ENCODE peak calls at places on chromosomes 11 and 22, in ten cellular contexts. One of them, this sample, is unnamed.

GRCh38 chr22:48141301-48141700 is 1378.9 kb downstream of the TBC1D22A start:
- DNase-seq in HL-60: no peak
- DNase-seq in IMR-90: no peak
- DNase-seq in heart left ventricle: no peak
- DNase-seq in keratinocyte: no peak
- DNase-seq in tibial nerve: no peak
- DNase-seq in uterus: no peak
- DNase-seq in endothelial cell of umbilical vein: no peak
- DNase-seq in left lung: no peak
- DNase-seq in GM23338: no peak
- DNase-seq in this sample: no peak

GRCh38 chr11:56909080-56909479 is 79.6 kb upstream of the OR5AK2 start:
- DNase-seq in GM23338: no peak
- DNase-seq in heart left ventricle: no peak
- DNase-seq in uterus: no peak
- DNase-seq in IMR-90: no peak
- DNase-seq in endothelial cell of umbilical vein: no peak
- DNase-seq in left lung: no peak
- DNase-seq in tibial nerve: no peak
- DNase-seq in keratinocyte: no peak
- DNase-seq in HL-60: no peak
- DNase-seq in this sample: no peak

GRCh38 chr22:49917997-49918910 is at the start of the genes ALG12 and CRELD2:
- DNase-seq in tibial nerve: peak
- DNase-seq in GM23338: peak
- DNase-seq in heart left ventricle: peak
- DNase-seq in keratinocyte: peak
- DNase-seq in HL-60: peak
- DNase-seq in IMR-90: peak
- DNase-seq in endothelial cell of umbilical vein: peak
- DNase-seq in uterus: peak
- DNase-seq in left lung: peak
- DNase-seq in this sample: peak

GRCh38 chr22:23207786-23208325 is 27.5 kb downstream of the BCR start:
- DNase-seq in keratinocyte: no peak
- DNase-seq in heart left ventricle: no peak
- DNase-seq in uterus: no peak
- DNase-seq in endothelial cell of umbilical vein: no peak
- DNase-seq in left lung: no peak
- DNase-seq in GM23338: no peak
- DNase-seq in tibial nerve: no peak
- DNase-seq in IMR-90: no peak
- DNase-seq in HL-60: no peak
- DNase-seq in this sample: no peak

GRCh38 chr11:63915961-63916836 is 765 bp downstream of the RCOR2 start:
- DNase-seq in heart left ventricle: peak
- DNase-seq in HL-60: no peak
- DNase-seq in endothelial cell of umbilical vein: no peak
- DNase-seq in left lung: no peak
- DNase-seq in tibial nerve: no peak
- DNase-seq in IMR-90: no peak
- DNase-seq in uterus: no peak
- DNase-seq in keratinocyte: no peak
- DNase-seq in GM23338: peak
- DNase-seq in this sample: no peak

GRCh38 chr22:38952382-38952993 is 4.9 kb upstream of the APOBEC3A start:
- DNase-seq in left lung: no peak
- DNase-seq in HL-60: no peak
- DNase-seq in endothelial cell of umbilical vein: no peak
- DNase-seq in GM23338: no peak
- DNase-seq in uterus: no peak
- DNase-seq in heart left ventricle: no peak
- DNase-seq in keratinocyte: no peak
- DNase-seq in tibial nerve: no peak
- DNase-seq in IMR-90: no peak
- DNase-seq in this sample: no peak

GRCh38 chr11:116710762-116711161 is 62.0 kb downstream of the BUD13 start:
- DNase-seq in tibial nerve: no peak
- DNase-seq in GM23338: no peak
- DNase-seq in heart left ventricle: no peak
- DNase-seq in IMR-90: no peak
- DNase-seq in HL-60: no peak
- DNase-seq in endothelial cell of umbilical vein: no peak
- DNase-seq in left lung: no peak
- DNase-seq in uterus: no peak
- DNase-seq in keratinocyte: no peak
- DNase-seq in this sample: no peak

GRCh38 chr11:113313601-113314000 is 782 bp upstream of the TTC12 start:
- DNase-seq in HL-60: no peak
- DNase-seq in heart left ventricle: no peak
- DNase-seq in IMR-90: peak
- DNase-seq in keratinocyte: no peak
- DNase-seq in endothelial cell of umbilical vein: no peak
- DNase-seq in tibial nerve: no peak
- DNase-seq in left lung: no peak
- DNase-seq in GM23338: no peak
- DNase-seq in uterus: no peak
- DNase-seq in this sample: no peak

GRCh38 chr22:44667829-44668189 is 34.2 kb upstream of the PRR5 start:
- DNase-seq in GM23338: no peak
- DNase-seq in uterus: no peak
- DNase-seq in left lung: no peak
- DNase-seq in tibial nerve: no peak
- DNase-seq in keratinocyte: no peak
- DNase-seq in endothelial cell of umbilical vein: no peak
- DNase-seq in IMR-90: no peak
- DNase-seq in heart left ventricle: no peak
- DNase-seq in HL-60: no peak
- DNase-seq in this sample: no peak

GRCh38 chr11:78943841-78944240 is 369.2 kb upstream of the NARS2 start:
- DNase-seq in heart left ventricle: no peak
- DNase-seq in GM23338: no peak
- DNase-seq in endothelial cell of umbilical vein: no peak
- DNase-seq in HL-60: no peak
- DNase-seq in left lung: no peak
- DNase-seq in uterus: no peak
- DNase-seq in tibial nerve: no peak
- DNase-seq in keratinocyte: no peak
- DNase-seq in IMR-90: no peak
- DNase-seq in this sample: no peak

GRCh38 chr11:831951-832528 is 712 bp upstream of the CD151 start:
- DNase-seq in IMR-90: no peak
- DNase-seq in tibial nerve: no peak
- DNase-seq in keratinocyte: no peak
- DNase-seq in heart left ventricle: no peak
- DNase-seq in left lung: no peak
- DNase-seq in GM23338: no peak
- DNase-seq in HL-60: no peak
- DNase-seq in uterus: no peak
- DNase-seq in endothelial cell of umbilical vein: no peak
- DNase-seq in this sample: no peak
- H3K4me3 ChIP-seq in IMR-90: peak
- H3K4me3 ChIP-seq in tibial nerve: peak
- H3K4me3 ChIP-seq in keratinocyte: peak
- H3K4me3 ChIP-seq in heart left ventricle: peak
- H3K4me3 ChIP-seq in left lung: peak
- H3K4me3 ChIP-seq in GM23338: peak
- H3K4me3 ChIP-seq in HL-60: peak
- H3K4me3 ChIP-seq in uterus: peak
- H3K4me3 ChIP-seq in endothelial cell of umbilical vein: peak
- H3K4me3 ChIP-seq in this sample: peak

DNA sequence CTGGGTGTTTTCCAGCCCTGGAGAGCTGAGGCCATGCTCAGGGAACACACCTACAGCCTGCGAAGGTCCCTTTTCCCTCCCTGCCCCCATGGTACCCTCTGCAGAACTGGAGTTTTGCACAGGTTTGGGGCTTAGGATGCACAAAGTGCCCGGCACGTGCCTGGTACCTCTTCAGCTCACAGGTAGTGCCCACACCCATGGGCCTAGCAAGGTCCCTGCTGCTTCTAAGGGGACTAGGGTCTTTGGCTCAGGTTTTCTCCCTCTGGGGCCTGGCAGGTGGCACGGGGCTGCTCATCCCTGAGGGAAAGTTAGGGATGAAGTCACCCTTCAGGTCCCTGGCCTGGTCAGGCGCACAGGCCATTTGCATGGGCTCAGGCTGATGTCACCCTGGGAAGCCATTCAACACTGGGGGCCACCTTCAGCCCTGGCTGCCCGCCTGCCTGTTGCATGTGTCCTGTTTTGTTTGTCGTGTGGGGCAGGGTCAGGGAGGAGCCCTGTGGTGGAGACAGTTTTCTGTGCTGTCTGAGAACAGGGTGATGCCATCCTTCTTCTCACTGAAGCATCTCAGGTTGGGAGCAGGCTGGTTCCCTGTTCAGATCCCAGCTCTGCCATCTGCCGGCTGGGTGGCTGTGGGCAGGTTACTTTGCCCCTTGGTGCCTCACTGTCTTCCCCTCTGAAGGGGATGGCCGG is 68.3 kb upstream of the CRYBB3 start:
- DNase-seq in uterus: no peak
- DNase-seq in keratinocyte: no peak
- DNase-seq in HL-60: no peak
- DNase-seq in GM23338: no peak
- DNase-seq in heart left ventricle: no peak
- DNase-seq in IMR-90: no peak
- DNase-seq in endothelial cell of umbilical vein: no peak
- DNase-seq in tibial nerve: no peak
- DNase-seq in left lung: no peak
- DNase-seq in this sample: no peak
- H3K27ac ChIP-seq in uterus: no peak
- H3K27ac ChIP-seq in keratinocyte: no peak
- H3K27ac ChIP-seq in HL-60: no peak
- H3K27ac ChIP-seq in GM23338: no peak
- H3K27ac ChIP-seq in heart left ventricle: no peak
- H3K27ac ChIP-seq in IMR-90: no peak
- H3K27ac ChIP-seq in endothelial cell of umbilical vein: no peak
- H3K27ac ChIP-seq in tibial nerve: no peak
- H3K27ac ChIP-seq in left lung: peak
- H3K27ac ChIP-seq in this sample: no peak

GRCh38 chr22:37016134-37016910 is 2.9 kb downstream of the TST start:
- DNase-seq in IMR-90: no peak
- DNase-seq in uterus: no peak
- DNase-seq in tibial nerve: no peak
- DNase-seq in heart left ventricle: no peak
- DNase-seq in HL-60: no peak
- DNase-seq in left lung: no peak
- DNase-seq in endothelial cell of umbilical vein: no peak
- DNase-seq in GM23338: no peak
- DNase-seq in keratinocyte: no peak
- DNase-seq in this sample: no peak

GRCh38 chr22:37018815-37019308 is 385 bp downstream of the TST start:
- DNase-seq in tibial nerve: peak
- DNase-seq in heart left ventricle: peak
- DNase-seq in HL-60: peak
- DNase-seq in GM23338: peak
- DNase-seq in keratinocyte: no peak
- DNase-seq in IMR-90: peak
- DNase-seq in uterus: peak
- DNase-seq in left lung: peak
- DNase-seq in endothelial cell of umbilical vein: peak
- DNase-seq in this sample: peak

GRCh38 chr22:37015587-37015878 is 3.7 kb downstream of the TST start:
- DNase-seq in tibial nerve: no peak
- DNase-seq in endothelial cell of umbilical vein: no peak
- DNase-seq in HL-60: no peak
- DNase-seq in heart left ventricle: no peak
- DNase-seq in uterus: no peak
- DNase-seq in GM23338: no peak
- DNase-seq in left lung: no peak
- DNase-seq in keratinocyte: no peak
- DNase-seq in IMR-90: no peak
- DNase-seq in this sample: no peak

GRCh38 chr22:37018086-37018814 is 997 bp downstream of the TST start:
- DNase-seq in HL-60: no peak
- DNase-seq in GM23338: peak
- DNase-seq in tibial nerve: no peak
- DNase-seq in uterus: no peak
- DNase-seq in keratinocyte: no peak
- DNase-seq in IMR-90: no peak
- DNase-seq in endothelial cell of umbilical vein: no peak
- DNase-seq in left lung: no peak
- DNase-seq in heart left ventricle: no peak
- DNase-seq in this sample: no peak

DNA sequence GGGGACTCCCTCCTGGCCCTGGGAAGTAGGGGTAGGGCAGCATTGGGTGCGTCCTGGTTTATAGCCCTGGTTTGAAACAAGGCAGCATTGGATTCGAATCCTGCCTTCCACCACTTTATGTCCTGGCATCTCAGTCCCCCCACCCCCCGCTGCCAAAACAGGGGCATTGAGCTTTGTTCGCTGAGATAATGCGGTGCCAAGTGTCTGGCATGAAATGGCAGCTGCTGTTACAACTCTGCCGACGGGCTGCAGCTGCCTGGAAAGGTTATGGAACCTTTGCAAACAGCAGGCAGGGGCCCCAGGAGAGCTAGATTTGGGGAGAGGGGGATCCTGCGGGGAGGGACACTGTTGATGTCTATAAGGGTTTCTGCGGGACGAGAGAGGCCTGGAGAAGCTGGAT is 1.9 kb downstream of the TST start:
- DNase-seq in GM23338: no peak
- DNase-seq in keratinocyte: no peak
- DNase-seq in IMR-90: no peak
- DNase-seq in tibial nerve: no peak
- DNase-seq in HL-60: no peak
- DNase-seq in left lung: no peak
- DNase-seq in heart left ventricle: no peak
- DNase-seq in uterus: no peak
- DNase-seq in endothelial cell of umbilical vein: no peak
- DNase-seq in this sample: no peak
- H3K4me3 ChIP-seq in GM23338: no peak
- H3K4me3 ChIP-seq in keratinocyte: no peak
- H3K4me3 ChIP-seq in IMR-90: no peak
- H3K4me3 ChIP-seq in tibial nerve: no peak
- H3K4me3 ChIP-seq in HL-60: no peak
- H3K4me3 ChIP-seq in left lung: no peak
- H3K4me3 ChIP-seq in heart left ventricle: peak
- H3K4me3 ChIP-seq in uterus: no peak
- H3K4me3 ChIP-seq in endothelial cell of umbilical vein: no peak
- H3K4me3 ChIP-seq in this sample: peak

DNA sequence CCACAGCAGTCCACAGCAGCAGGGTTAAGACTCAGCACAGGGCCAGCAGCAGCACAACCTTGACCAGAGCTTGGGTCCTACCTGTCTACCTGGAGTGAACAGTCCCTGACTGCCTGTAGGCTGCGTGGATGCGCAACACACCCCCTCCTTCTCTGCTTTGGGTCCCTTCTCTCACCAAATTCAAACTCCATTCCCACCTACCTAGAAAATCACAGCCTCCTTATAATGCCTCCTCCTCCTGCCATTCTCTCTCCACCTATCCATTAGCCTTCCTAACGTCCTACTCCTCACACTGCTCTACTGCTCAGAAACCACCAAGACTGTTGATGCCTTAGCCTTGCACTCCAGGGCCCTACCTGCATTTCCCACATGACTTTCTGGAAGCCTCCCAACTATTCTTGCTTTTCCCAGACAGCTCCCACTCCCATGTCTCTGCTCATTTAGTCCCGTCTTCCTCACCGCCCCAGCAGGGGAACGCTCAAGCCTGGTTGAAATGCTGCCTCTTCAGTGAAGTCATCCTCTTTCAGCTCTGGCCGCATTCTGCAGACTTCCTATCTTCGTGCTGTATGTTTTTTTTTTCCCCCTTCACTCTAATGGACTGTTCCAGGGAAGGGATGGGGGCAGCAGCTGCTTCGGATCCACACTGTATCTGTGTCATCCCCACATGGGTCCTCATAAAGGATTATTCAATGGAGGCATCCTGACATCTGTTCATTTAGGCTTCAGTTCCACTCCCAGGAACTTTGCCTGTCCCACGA is 3.3 kb downstream of the IL18BP start:
- DNase-seq in IMR-90: no peak
- DNase-seq in endothelial cell of umbilical vein: no peak
- DNase-seq in heart left ventricle: no peak
- DNase-seq in tibial nerve: no peak
- DNase-seq in uterus: no peak
- DNase-seq in HL-60: no peak
- DNase-seq in keratinocyte: no peak
- DNase-seq in left lung: no peak
- DNase-seq in GM23338: no peak
- DNase-seq in this sample: no peak
- H3K27ac ChIP-seq in IMR-90: no peak
- H3K27ac ChIP-seq in endothelial cell of umbilical vein: no peak
- H3K27ac ChIP-seq in heart left ventricle: no peak
- H3K27ac ChIP-seq in tibial nerve: no peak
- H3K27ac ChIP-seq in uterus: peak
- H3K27ac ChIP-seq in HL-60: no peak
- H3K27ac ChIP-seq in keratinocyte: no peak
- H3K27ac ChIP-seq in left lung: peak
- H3K27ac ChIP-seq in GM23338: peak
- H3K27ac ChIP-seq in this sample: no peak